ENCODE peak calls at places on chromosomes 13 and 19, in four cellular contexts. One of them, this sample, is unnamed.

GRCh38 chr19:9981406-9982260 is 28.7 kb downstream of the COL5A3 start:
- DNase-seq in psoas muscle: no peak
- DNase-seq in transverse colon: no peak
- DNase-seq in adrenal gland: no peak
- DNase-seq in this sample: no peak

GRCh38 chr13:40130871-40131636 is 475.6 kb downstream of the COG6 start:
- DNase-seq in psoas muscle: no peak
- DNase-seq in transverse colon: peak; percentile 21
- DNase-seq in adrenal gland: peak; percentile 72
- DNase-seq in this sample: no peak

GRCh38 chr19:14689598-14690503 is at the start of gene ZNF333:
- DNase-seq in adrenal gland: peak; percentile 96
- DNase-seq in transverse colon: peak; percentile 99
- DNase-seq in psoas muscle: peak; percentile 98
- DNase-seq in this sample: peak; percentile 95

GRCh38 chr19:38784224-38784623 is 4.8 kb upstream of the LGALS7B start:
- DNase-seq in transverse colon: no peak
- DNase-seq in psoas muscle: no peak
- DNase-seq in adrenal gland: peak; percentile 89
- DNase-seq in this sample: no peak

GRCh38 chr13:32253911-32254399 is 61.2 kb downstream of the ZAR1L start:
- DNase-seq in adrenal gland: no peak
- DNase-seq in transverse colon: no peak
- DNase-seq in psoas muscle: no peak
- DNase-seq in this sample: no peak

GRCh38 chr19:16942583-16942982 is 53.8 kb downstream of the F2RL3 start:
- DNase-seq in psoas muscle: no peak
- DNase-seq in transverse colon: no peak
- DNase-seq in adrenal gland: no peak
- DNase-seq in this sample: peak; percentile 36

GRCh38 chr19:55688422-55689218 is 13.6 kb downstream of the EPN1 start:
- DNase-seq in transverse colon: peak; percentile 87
- DNase-seq in adrenal gland: peak; percentile 57
- DNase-seq in psoas muscle: no peak
- DNase-seq in this sample: peak; percentile 62

GRCh38 chr13:55516610-55517009 is 1624.1 kb upstream of the PRR20A start:
- DNase-seq in adrenal gland: no peak
- DNase-seq in transverse colon: no peak
- DNase-seq in psoas muscle: no peak
- DNase-seq in this sample: no peak

GRCh38 chr19:56566904-56567273 is 379 bp upstream of the ZNF470 start:
- DNase-seq in psoas muscle: peak; percentile 56
- DNase-seq in adrenal gland: peak; percentile 49
- DNase-seq in transverse colon: peak; percentile 47
- DNase-seq in this sample: peak; percentile 55

GRCh38 chr19:16330368-16330801 is 5.8 kb downstream of the KLF2 start:
- DNase-seq in adrenal gland: peak; percentile 75
- DNase-seq in transverse colon: peak; percentile 83
- DNase-seq in psoas muscle: peak; percentile 75
- DNase-seq in this sample: peak; percentile 52

GRCh38 chr13:26440111-26440510 is 117.4 kb upstream of the WASF3 start:
- DNase-seq in transverse colon: no peak
- DNase-seq in psoas muscle: no peak
- DNase-seq in adrenal gland: no peak
- DNase-seq in this sample: no peak

GRCh38 chr19:10884273-10884672 is 12.9 kb downstream of the CARM1 start:
- DNase-seq in adrenal gland: peak; percentile 28
- DNase-seq in transverse colon: peak; percentile 30
- DNase-seq in psoas muscle: no peak
- DNase-seq in this sample: no peak

GRCh38 chr13:88622362-88622973 is 951.3 kb downstream of the SLITRK5 start:
- DNase-seq in adrenal gland: no peak
- DNase-seq in transverse colon: no peak
- DNase-seq in psoas muscle: no peak
- DNase-seq in this sample: no peak

GRCh38 chr13:95536629-95537241 is 15.8 kb upstream of the CLDN10 start:
- DNase-seq in psoas muscle: no peak
- DNase-seq in transverse colon: no peak
- DNase-seq in adrenal gland: no peak
- DNase-seq in this sample: no peak

GRCh38 chr13:39910041-39910440 is 254.6 kb downstream of the COG6 start:
- DNase-seq in transverse colon: no peak
- DNase-seq in adrenal gland: no peak
- DNase-seq in psoas muscle: no peak
- DNase-seq in this sample: no peak

GRCh38 chr13:66635526-66635925 is 594.6 kb downstream of the PCDH9 start:
- DNase-seq in psoas muscle: no peak
- DNase-seq in adrenal gland: no peak
- DNase-seq in transverse colon: no peak
- DNase-seq in this sample: no peak

GRCh38 chr13:80939581-80939980 is 598.7 kb upstream of the SPRY2 start:
- DNase-seq in transverse colon: no peak
- DNase-seq in psoas muscle: no peak
- DNase-seq in adrenal gland: no peak
- DNase-seq in this sample: no peak

GRCh38 chr13:80157261-80157942 is 183.5 kb downstream of the SPRY2 start:
- DNase-seq in transverse colon: no peak
- DNase-seq in psoas muscle: no peak
- DNase-seq in adrenal gland: no peak
- DNase-seq in this sample: no peak

GRCh38 chr19:2189880-2190279 is 26.1 kb downstream of the DOT1L start:
- DNase-seq in transverse colon: no peak
- DNase-seq in adrenal gland: no peak
- DNase-seq in psoas muscle: no peak
- DNase-seq in this sample: no peak
- H3K27ac ChIP-seq in transverse colon: no peak overlapping the region
- H3K27ac ChIP-seq in adrenal gland: no peak overlapping the region
- H3K27ac ChIP-seq in psoas muscle: no peak overlapping the region
- H3K27ac ChIP-seq in this sample: no peak overlapping the region

GRCh38 chr13:98563071-98563470 is 13.8 kb downstream of the STK24 start:
- DNase-seq in transverse colon: no peak
- DNase-seq in psoas muscle: no peak
- DNase-seq in adrenal gland: no peak
- DNase-seq in this sample: no peak
- H3K4me3 ChIP-seq in transverse colon: no peak overlapping the region
- H3K4me3 ChIP-seq in psoas muscle: no peak overlapping the region
- H3K4me3 ChIP-seq in adrenal gland: no peak overlapping the region
- H3K4me3 ChIP-seq in this sample: no peak overlapping the region

DNA sequence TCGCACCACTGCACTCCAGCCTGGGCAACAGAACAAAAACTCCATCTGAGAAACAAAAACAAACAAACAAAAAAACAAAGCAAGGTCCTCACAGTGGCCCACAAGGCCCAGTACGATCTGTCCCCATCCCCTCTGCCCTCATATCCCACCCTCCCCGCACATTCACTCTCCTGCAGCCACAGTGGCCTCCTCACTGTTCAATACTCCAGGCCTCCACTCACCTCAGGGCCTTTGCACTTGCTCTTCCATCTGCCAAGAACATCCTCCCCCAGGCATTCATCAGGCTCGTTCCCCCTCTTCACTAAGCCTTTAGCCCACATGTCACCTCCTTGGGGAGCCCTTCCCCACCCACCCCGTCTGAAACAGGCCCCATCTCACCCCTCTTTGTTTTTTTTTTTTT is 4.6 kb downstream of the TMEM143 start:
- DNase-seq in transverse colon: no peak
- DNase-seq in adrenal gland: no peak
- DNase-seq in psoas muscle: no peak
- DNase-seq in this sample: no peak
- TF ChIP-seq CTCF in transverse colon: no peak
- TF ChIP-seq CTCF in adrenal gland: no peak
- TF ChIP-seq CTCF in psoas muscle: no peak
- TF ChIP-seq CTCF in this sample: no peak

GRCh38 chr13:71378992-71379905 is 487.8 kb downstream of the DACH1 start:
- DNase-seq in transverse colon: no peak
- DNase-seq in psoas muscle: no peak
- DNase-seq in adrenal gland: no peak
- DNase-seq in this sample: no peak
- H3K27ac ChIP-seq in transverse colon: peak overlapping the region; percentile 54
- H3K27ac ChIP-seq in psoas muscle: peak overlapping the region; percentile 59
- H3K27ac ChIP-seq in adrenal gland: peak overlapping the region; percentile 62
- H3K27ac ChIP-seq in this sample: no peak overlapping the region

GRCh38 chr19:13100031-13100588 is 2.5 kb downstream of the LYL1 start:
- DNase-seq in adrenal gland: no peak
- DNase-seq in transverse colon: no peak
- DNase-seq in psoas muscle: no peak
- DNase-seq in this sample: no peak
- H3K4me3 ChIP-seq in adrenal gland: no peak overlapping the region
- H3K4me3 ChIP-seq in transverse colon: no peak overlapping the region
- H3K4me3 ChIP-seq in psoas muscle: peak overlapping the region; percentile 51
- H3K4me3 ChIP-seq in this sample: no peak overlapping the region